ENCODE peak calls at places on chromosome 18, in five cellular contexts. V is brain microvascular endothelial cell; J is SK-N-SH; O is CD4-positive, alpha-beta T cell; B is left cardiac atrium. T is an unnamed sample.

GRCh38 chr18:74116628-74117554 is 30.7 kb downstream of the FBXO15 start:
- DNase-seq in V (peak; percentile 47), J (no peak), O (no peak), B (no peak), T (peak; percentile 51)

GRCh38 chr18:77765468-77765867 is 515.8 kb downstream of the GALR1 start:
- DNase-seq in V (peak; percentile 2), J (peak; percentile 34), O (no peak), B (no peak), T (peak; percentile 0)

GRCh38 chr18:76064998-76065397 is 430.0 kb downstream of the ZNF516 start:
- DNase-seq in V (no peak), J (no peak), O (no peak), B (no peak), T (no peak)

GRCh38 chr18:8745355-8746014 is 40.1 kb downstream of the MTCL1 start:
- DNase-seq in V (no peak), J (no peak), O (no peak), B (no peak), T (no peak)

GRCh38 chr18:79545714-79546113 is 133.9 kb upstream of the CTDP1 start:
- DNase-seq in V (no peak), J (no peak), O (no peak), B (no peak), T (no peak)

GRCh38 chr18:71370095-71370494 is 1081.2 kb downstream of the SOCS6 start:
- DNase-seq in V (no peak), J (no peak), O (no peak), B (no peak), T (no peak)

GRCh38 chr18:13984080-13984479 is 68.7 kb upstream of the MC2R start:
- DNase-seq in V (no peak), J (no peak), O (no peak), B (no peak), T (no peak)

GRCh38 chr18:9810216-9810804 is 75.5 kb upstream of the TXNDC2 start:
- DNase-seq in V (no peak), J (no peak), O (no peak), B (no peak), T (no peak)

GRCh38 chr18:79888016-79888415 is 63.4 kb downstream of the SLC66A2 start:
- DNase-seq in V (no peak), J (no peak), O (no peak), B (no peak), T (no peak)

GRCh38 chr18:61413388-61413787 is 80.2 kb downstream of the CDH20 start:
- DNase-seq in V (no peak), J (no peak), O (no peak), B (no peak), T (no peak)

GRCh38 chr18:79497638-79498081 is 101.9 kb downstream of the NFATC1 start:
- DNase-seq in V (no peak), J (no peak), O (no peak), B (no peak), T (no peak)

GRCh38 chr18:63963610-63964256 is 6.1 kb upstream of the SERPINB8 start:
- DNase-seq in V (peak; percentile 54), J (peak; percentile 15), O (no peak), B (peak; percentile 33), T (peak; percentile 83)

GRCh38 chr18:8106603-8107002 is 502.6 kb upstream of the RAB12 start:
- DNase-seq in V (no peak), J (no peak), O (no peak), B (no peak), T (peak; percentile 40)

GRCh38 chr18:12236934-12237832 is 17.0 kb upstream of the CIDEA start:
- DNase-seq in V (peak; percentile 55), J (peak; percentile 90), O (peak; percentile 46), B (peak; percentile 78), T (peak; percentile 71)

GRCh38 chr18:22363867-22364463 is 53.8 kb downstream of the CTAGE1 start:
- DNase-seq in V (no peak), J (no peak), O (no peak), B (no peak), T (peak; percentile 15)

GRCh38 chr18:79525556-79526467 is 130.1 kb downstream of the NFATC1 start:
- DNase-seq in V (no peak), J (no peak), O (no peak), B (peak; percentile 88), T (no peak)

GRCh38 chr18:54647176-54647575 is 56.1 kb downstream of the DYNAP start:
- DNase-seq in V (peak; percentile 5), J (peak; percentile 21), O (no peak), B (no peak), T (peak; percentile 43)

GRCh38 chr18:51051105-51051712 is 21.2 kb downstream of the SMAD4 start:
- DNase-seq in V (peak; percentile 39), J (peak; percentile 47), O (no peak), B (no peak), T (peak; percentile 79)